ENCODE peak calls at places on chromosomes 11 and 22, in four cellular contexts. K is SK-N-SH, J is sigmoid colon, U is lower lobe of right lung. L is an unnamed sample. For H3K36me3, the result is how much of the 10 kb centered on the place peaks cover.

GRCh38 chr22:24554316-24555159 is at the start of gene GUCD1:
- DNase-seq in K (no peak), U (peak), J (no peak), L (peak)

GRCh38 chr11:15747671-15748070 is 608.7 kb downstream of the SOX6 start:
- DNase-seq in K (no peak), U (no peak), J (no peak), L (no peak)

GRCh38 chr22:22408731-22409696 is 99.5 kb downstream of the ZNF280B start:
- DNase-seq in J (no peak), K (peak), U (no peak), L (peak)

GRCh38 chr11:66420671-66421476 is at the start of gene NPAS4:
- DNase-seq in K (peak), U (no peak), J (no peak), L (peak)

GRCh38 chr22:39623603-39624500 is 53.3 kb downstream of the CACNA1I start:
- DNase-seq in U (no peak), J (no peak), K (no peak), L (no peak)

GRCh38 chr11:35330924-35331323 is 88.4 kb downstream of the SLC1A2 start:
- DNase-seq in J (no peak), K (no peak), U (no peak), L (no peak)

GRCh38 chr11:39664023-39664422 is 1795.4 kb downstream of the LRRC4C start:
- DNase-seq in U (no peak), J (no peak), K (no peak), L (no peak)

GRCh38 chr11:124748481-124749338 is 3.3 kb downstream of the VSIG2 start:
- DNase-seq in J (no peak), K (no peak), U (no peak), L (no peak)

GRCh38 chr11:76629133-76629852 is 41.3 kb downstream of the LRRC32 start:
- DNase-seq in K (no peak), J (peak), U (peak), L (no peak)

GRCh38 chr22:32776397-32776796 is 25.1 kb upstream of the TIMP3 start:
- DNase-seq in U (no peak), K (no peak), J (no peak), L (no peak)

GRCh38 chr11:46381836-46382643 is 571 bp downstream of the MDK start:
- DNase-seq in K (peak), U (no peak), J (peak), L (peak)

GRCh38 chr11:71998649-71999310 is at the start of gene IL18BP:
- DNase-seq in U (no peak), J (peak), K (no peak), L (no peak)

GRCh38 chr11:3096909-3097395 is 39.7 kb upstream of the CARS1 start:
- DNase-seq in U (no peak), K (no peak), J (peak), L (no peak)

GRCh38 chr11:325796-326591 is 5.3 kb upstream of the IFITM3 start:
- DNase-seq in J (peak), K (no peak), U (no peak), L (no peak)

GRCh38 chr11:44484211-44484610 is 81.3 kb upstream of the CD82 start:
- DNase-seq in J (peak), K (peak), U (no peak), L (peak)

GRCh38 chr11:71527576-71528210 is 626 bp downstream of the KRTAP5-7 start:
- DNase-seq in J (no peak), K (no peak), U (no peak), L (no peak)

GRCh38 chr22:37423283-37423682 is 4.0 kb downstream of the ELFN2 start:
- DNase-seq in K (no peak), U (no peak), J (no peak), L (no peak)

GRCh38 chr11:46336781-46337180 is 10.5 kb upstream of the DGKZ start:
- DNase-seq in J (no peak), U (peak), K (no peak), L (no peak)

GRCh38 chr22:44413211-44413610 is 84.8 kb downstream of the RTL6 start:
- DNase-seq in J (peak), K (no peak), U (no peak), L (no peak)

GRCh38 chr11:95279921-95280861 is 49.2 kb upstream of the SESN3 start:
- DNase-seq in K (peak), U (no peak), J (no peak), L (peak)

GRCh38 chr22:17588606-17589005 is 25.3 kb downstream of the SLC25A18 start:
- DNase-seq in J (no peak), K (no peak), U (no peak), L (no peak)

GRCh38 chr11:129451524-129451923 is 75.9 kb downstream of the BARX2 start:
- DNase-seq in U (no peak), J (no peak), K (no peak), L (no peak)

GRCh38 chr11:63813563-63814382 is 517 bp downstream of the SPINDOC start:
- DNase-seq in K (peak), J (peak), U (peak), L (peak)

GRCh38 chr11:8871283-8871775 is 39.7 kb upstream of the AKIP1 start:
- DNase-seq in J (peak), K (peak), U (peak), L (peak)

GRCh38 chr22:36332623-36333331 is 55.0 kb downstream of the MYH9 start:
- DNase-seq in J (no peak), U (peak), K (no peak), L (no peak)

GRCh38 chr22:44311855-44312170 is 938 bp downstream of the SHISAL1 start:
- DNase-seq in J (no peak), K (no peak), U (no peak), L (no peak)

GRCh38 chr11:120023551-120023950 is 114.4 kb downstream of the TRIM29 start:
- DNase-seq in U (no peak), J (no peak), K (no peak), L (no peak)

GRCh38 chr11:2775626-2776350 is 76.0 kb upstream of the KCNQ1OT1 start:
- DNase-seq in J (peak), U (peak), K (no peak), L (peak)

GRCh38 chr22:37229012-37229804 is 14.9 kb downstream of the RAC2 start:
- DNase-seq in K (peak), U (no peak), J (no peak), L (peak)

GRCh38 chr22:25651332-25651731 is 86.9 kb downstream of the GRK3 start:
- DNase-seq in K (no peak), J (no peak), U (no peak), L (no peak)

GRCh38 chr11:118180300-118180703 is 3.9 kb upstream of the SCN2B start:
- DNase-seq in K (peak), J (peak), U (no peak), L (peak)

GRCh38 chr11:7889985-7890384 is 41.1 kb downstream of the OR10A6 start:
- DNase-seq in U (no peak), K (no peak), J (no peak), L (no peak)

GRCh38 chr22:46586531-46587011 is 33.6 kb upstream of the GRAMD4 start:
- DNase-seq in U (no peak), J (no peak), K (no peak), L (no peak)
- TF ChIP-seq CTCF in U (no peak), J (no peak), K (no peak), L (no peak)

GRCh38 chr11:73670808-73671207 is 24.4 kb downstream of the PLEKHB1 start:
- DNase-seq in K (no peak), U (no peak), J (no peak), L (no peak)
- H3K4me3 ChIP-seq in K (no peak), U (no peak), J (no peak), L (no peak)

DNA sequence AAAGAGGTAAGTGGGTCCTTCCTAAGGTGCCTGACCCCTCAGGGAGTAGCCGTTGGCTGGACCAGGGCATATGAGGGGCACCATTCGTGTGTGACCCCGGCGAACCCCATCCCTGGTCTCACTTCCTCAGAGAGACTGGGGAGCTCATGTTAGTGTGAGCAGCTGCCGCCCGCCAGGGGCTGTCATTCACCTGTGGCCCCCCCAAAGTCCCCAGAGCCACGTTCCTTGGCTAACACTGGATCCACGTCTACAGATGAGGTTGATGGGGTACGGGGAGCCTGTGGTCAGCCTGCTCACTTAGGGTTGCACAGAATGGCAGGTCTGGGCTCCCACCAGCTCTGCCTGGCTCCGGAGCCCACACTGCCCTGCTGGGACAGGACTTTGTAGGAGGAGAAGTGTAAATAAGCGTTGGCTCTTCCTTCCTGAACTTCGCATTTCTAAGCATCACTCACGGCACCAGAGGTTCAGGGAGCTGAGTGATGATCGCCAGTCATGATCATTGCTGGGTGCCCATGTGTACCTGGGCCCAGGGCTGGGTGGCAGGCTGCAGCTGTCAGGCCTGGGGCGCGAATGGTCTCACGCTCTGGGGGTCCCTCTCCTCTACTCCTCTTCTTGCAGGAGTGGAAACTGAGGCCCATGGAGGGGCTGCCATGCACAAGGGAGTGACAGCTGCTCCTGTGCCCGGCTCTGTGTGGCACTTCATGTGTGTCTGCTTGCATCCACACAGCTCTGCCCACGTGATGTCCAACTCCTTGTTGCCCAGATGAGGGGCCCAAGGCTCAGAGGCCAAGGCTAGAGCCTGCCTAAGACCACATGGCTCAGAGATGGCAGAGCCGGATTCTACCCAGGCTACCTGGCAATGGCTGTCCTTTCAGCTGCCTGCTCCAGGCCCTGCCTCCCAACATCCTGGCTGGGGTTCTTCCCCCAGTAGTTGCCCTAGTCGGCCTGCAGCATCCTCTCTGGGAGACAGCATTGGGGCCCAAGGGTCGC is 11.1 kb downstream of the TTC38 start:
- DNase-seq in J (no peak), K (no peak), U (no peak), L (no peak)
- H3K36me3 ChIP-seq in J (under half), K (under half), U (half or more), L (half or more)

GRCh38 chr11:133403900-133404299 is 128.4 kb downstream of the OPCML start:
- DNase-seq in K (peak), J (no peak), U (no peak), L (peak)
- TF ChIP-seq CTCF in K (no peak), J (no peak), U (peak), L (peak)

DNA sequence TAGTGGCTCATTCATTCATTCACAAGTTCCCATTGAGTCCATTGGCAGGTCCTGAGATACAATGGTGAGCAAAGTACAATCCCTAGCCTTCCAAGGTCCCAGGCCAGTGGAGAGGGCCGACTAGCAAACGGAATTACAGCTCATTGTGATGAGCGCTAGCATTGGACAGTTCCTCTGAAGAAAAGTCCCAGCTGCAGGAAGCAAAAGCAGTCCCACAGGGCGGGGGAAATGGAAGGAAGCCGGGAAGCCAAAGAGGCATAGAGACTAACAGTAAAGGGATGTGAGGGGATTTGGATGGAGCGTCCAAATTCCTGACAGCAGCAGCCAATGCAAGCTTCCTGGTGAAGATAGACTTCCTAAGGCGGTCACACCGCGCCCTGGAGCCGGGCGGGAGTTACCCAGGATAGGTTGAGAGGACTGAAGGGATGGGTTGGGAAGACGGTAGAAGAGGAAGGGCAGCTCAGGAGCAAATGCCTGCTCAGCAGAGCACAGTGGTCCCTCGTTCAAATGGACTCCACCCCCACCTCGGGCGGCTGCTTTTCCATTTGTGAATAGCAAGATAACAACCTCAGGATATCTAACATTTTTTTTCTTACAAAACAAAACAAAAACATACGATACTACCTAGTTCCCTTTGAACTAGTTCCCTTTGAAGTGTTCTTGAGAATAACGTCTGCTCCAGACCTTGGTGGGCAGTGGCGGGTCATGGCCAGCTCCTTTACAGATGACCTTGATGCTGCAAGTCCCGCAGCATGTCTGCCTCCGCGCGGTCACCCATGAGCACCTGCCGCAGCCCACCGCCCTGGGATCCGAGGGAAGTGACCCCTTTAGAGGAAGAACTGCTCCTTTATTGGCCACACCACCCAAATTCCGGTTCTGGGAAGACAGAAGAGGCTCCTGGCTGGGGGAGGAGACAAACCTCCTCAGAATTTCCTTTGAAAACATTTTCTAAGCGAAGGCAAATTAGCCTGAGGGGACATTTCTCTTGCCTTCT is 132.9 kb downstream of the RASSF10 start:
- DNase-seq in J (no peak), K (no peak), U (no peak), L (no peak)
- H3K4me3 ChIP-seq in J (no peak), K (no peak), U (no peak), L (no peak)